ENCODE peak calls at places on chromosomes 11 and 22, in ten cellular contexts. I is right cardiac atrium; O is IMR-90; Y is breast epithelium; A is lung; M is SK-N-SH; R is iPS DF 6.9; G is GM23248; W is CD8-positive, alpha-beta T cell; V is PC-3. Z is an unnamed sample.

GRCh38 chr11:23727821-23728220 is 769.0 kb upstream of the LUZP2 start:
- DNase-seq in I (no peak), O (peak; percentile 83), Y (no peak), A (no peak), M (no peak), R (no peak), G (peak; percentile 33), W (no peak), V (peak; percentile 52), Z (peak; percentile 87)

GRCh38 chr11:90798769-90799168 is 575.9 kb upstream of the CHORDC1 start:
- DNase-seq in I (no peak), O (no peak), Y (no peak), A (no peak), M (no peak), R (no peak), G (no peak), W (no peak), V (no peak), Z (no peak)

GRCh38 chr22:37976547-37976946 is 7.8 kb downstream of the SOX10 start:
- DNase-seq in I (no peak), O (no peak), Y (no peak), A (no peak), M (no peak), R (no peak), G (no peak), W (no peak), V (no peak), Z (no peak)

GRCh38 chr22:35043251-35043931 is 22.6 kb upstream of the ISX start:
- DNase-seq in I (no peak), O (no peak), Y (no peak), A (no peak), M (no peak), R (no peak), G (peak; percentile 16), W (no peak), V (peak; percentile 18), Z (no peak)

GRCh38 chr11:108853864-108854263 is 189.0 kb downstream of the DDX10 start:
- DNase-seq in I (peak; percentile 66), O (no peak), Y (no peak), A (no peak), M (no peak), R (no peak), G (no peak), W (no peak), V (no peak), Z (peak; percentile 17)

GRCh38 chr11:80872116-80872728 is 1431.4 kb upstream of the TENM4 start:
- DNase-seq in I (no peak), O (no peak), Y (no peak), A (no peak), M (no peak), R (no peak), G (no peak), W (no peak), V (no peak), Z (no peak)

GRCh38 chr11:104333977-104334376 is 170.0 kb upstream of the PDGFD start:
- DNase-seq in I (no peak), O (no peak), Y (no peak), A (no peak), M (no peak), R (peak; percentile 20), G (peak; percentile 34), W (no peak), V (peak; percentile 39), Z (no peak)

GRCh38 chr11:76155455-76156232 is 50.7 kb downstream of the WNT11 start:
- DNase-seq in I (no peak), O (no peak), Y (no peak), A (no peak), M (peak; percentile 83), R (no peak), G (no peak), W (no peak), V (no peak), Z (no peak)

GRCh38 chr11:18204220-18204619 is 31.6 kb downstream of the MRGPRX4 start:
- DNase-seq in I (no peak), O (no peak), Y (no peak), A (no peak), M (no peak), R (no peak), G (no peak), W (no peak), V (no peak), Z (no peak)

GRCh38 chr11:32858731-32859130 is 29.0 kb downstream of the PRRG4 start:
- DNase-seq in I (no peak), O (no peak), Y (no peak), A (no peak), M (no peak), R (no peak), G (no peak), W (no peak), V (peak; percentile 16), Z (no peak)

GRCh38 chr11:68832476-68833176 is 9.1 kb downstream of the CPT1A start:
- DNase-seq in I (peak; percentile 45), O (no peak), Y (peak; percentile 57), A (no peak), M (peak; percentile 69), R (no peak), G (peak; percentile 64), W (no peak), V (no peak), Z (no peak)

GRCh38 chr22:17785185-17786184 is 11.2 kb upstream of the BID start:
- DNase-seq in I (peak; percentile 84), O (no peak), Y (no peak), A (peak; percentile 50), M (no peak), R (peak; percentile 64), G (peak; percentile 49), W (peak; percentile 79), V (peak; percentile 70), Z (no peak)

GRCh38 chr11:17775035-17775348 is 40.4 kb downstream of the KCNC1 start:
- DNase-seq in I (no peak), O (no peak), Y (no peak), A (no peak), M (no peak), R (no peak), G (no peak), W (no peak), V (no peak), Z (no peak)

GRCh38 chr11:69536406-69536805 is 54.9 kb downstream of the LINC01488 start:
- DNase-seq in I (no peak), O (no peak), Y (no peak), A (no peak), M (no peak), R (no peak), G (no peak), W (no peak), V (no peak), Z (no peak)

GRCh38 chr11:100776212-100776896 is 89.3 kb downstream of the ARHGAP42 start:
- DNase-seq in I (no peak), O (peak; percentile 4), Y (no peak), A (no peak), M (no peak), R (no peak), G (peak; percentile 38), W (no peak), V (peak; percentile 98), Z (peak; percentile 80)

GRCh38 chr11:79418241-79418640 is 22.6 kb downstream of the TENM4 start:
- DNase-seq in I (no peak), O (no peak), Y (no peak), A (no peak), M (no peak), R (no peak), G (no peak), W (no peak), V (no peak), Z (no peak)

GRCh38 chr11:834371-835316 is 1.9 kb downstream of the CD151 start:
- DNase-seq in I (peak; percentile 85), O (peak; percentile 69), Y (peak; percentile 92), A (peak; percentile 81), M (no peak), R (no peak), G (peak; percentile 92), W (no peak), V (peak; percentile 94), Z (peak; percentile 67)

GRCh38 chr22:39942433-39943213 is 17.6 kb upstream of the TMA7B start:
- DNase-seq in I (no peak), O (no peak), Y (no peak), A (no peak), M (no peak), R (no peak), G (no peak), W (no peak), V (no peak), Z (no peak)
- H3K4me1 ChIP-seq in I (peaks cover 2% of the 10 kb centered on the region), O (no peaks in the 10 kb centered on the region), Y (peaks cover 10% of the 10 kb centered on the region), A (peaks cover 9% of the 10 kb centered on the region), M (peaks cover 6% of the 10 kb centered on the region), R (peaks cover 7% of the 10 kb centered on the region), G (no peaks in the 10 kb centered on the region), W (peaks cover 98% of the 10 kb centered on the region), V (no peaks in the 10 kb centered on the region), Z (no peaks in the 10 kb centered on the region)

GRCh38 chr11:14235701-14236100 is 123.3 kb downstream of the RRAS2 start:
- DNase-seq in I (no peak), O (no peak), Y (no peak), A (no peak), M (no peak), R (no peak), G (no peak), W (no peak), V (no peak), Z (no peak)
- H3K4me1 ChIP-seq in I (peaks cover 3% of the 10 kb centered on the region), O (no peaks in the 10 kb centered on the region), Y (no peaks in the 10 kb centered on the region), A (no peaks in the 10 kb centered on the region), M (no peaks in the 10 kb centered on the region), R (no peaks in the 10 kb centered on the region), G (no peaks in the 10 kb centered on the region), W (no peaks in the 10 kb centered on the region), V (no peaks in the 10 kb centered on the region), Z (no peaks in the 10 kb centered on the region)

GRCh38 chr11:61486779-61487178 is 21.8 kb upstream of the LRRC10B start:
- DNase-seq in I (no peak), O (no peak), Y (no peak), A (no peak), M (no peak), R (no peak), G (peak; percentile 23), W (no peak), V (peak; percentile 84), Z (no peak)
- H3K4me1 ChIP-seq in I (peaks cover 5% of the 10 kb centered on the region), O (peaks cover 22% of the 10 kb centered on the region), Y (peaks cover 16% of the 10 kb centered on the region), A (no peaks in the 10 kb centered on the region), M (peaks cover 29% of the 10 kb centered on the region), R (peaks cover 12% of the 10 kb centered on the region), G (peaks cover 12% of the 10 kb centered on the region), W (no peaks in the 10 kb centered on the region), V (peaks cover 43% of the 10 kb centered on the region), Z (peaks cover 8% of the 10 kb centered on the region)

DNA sequence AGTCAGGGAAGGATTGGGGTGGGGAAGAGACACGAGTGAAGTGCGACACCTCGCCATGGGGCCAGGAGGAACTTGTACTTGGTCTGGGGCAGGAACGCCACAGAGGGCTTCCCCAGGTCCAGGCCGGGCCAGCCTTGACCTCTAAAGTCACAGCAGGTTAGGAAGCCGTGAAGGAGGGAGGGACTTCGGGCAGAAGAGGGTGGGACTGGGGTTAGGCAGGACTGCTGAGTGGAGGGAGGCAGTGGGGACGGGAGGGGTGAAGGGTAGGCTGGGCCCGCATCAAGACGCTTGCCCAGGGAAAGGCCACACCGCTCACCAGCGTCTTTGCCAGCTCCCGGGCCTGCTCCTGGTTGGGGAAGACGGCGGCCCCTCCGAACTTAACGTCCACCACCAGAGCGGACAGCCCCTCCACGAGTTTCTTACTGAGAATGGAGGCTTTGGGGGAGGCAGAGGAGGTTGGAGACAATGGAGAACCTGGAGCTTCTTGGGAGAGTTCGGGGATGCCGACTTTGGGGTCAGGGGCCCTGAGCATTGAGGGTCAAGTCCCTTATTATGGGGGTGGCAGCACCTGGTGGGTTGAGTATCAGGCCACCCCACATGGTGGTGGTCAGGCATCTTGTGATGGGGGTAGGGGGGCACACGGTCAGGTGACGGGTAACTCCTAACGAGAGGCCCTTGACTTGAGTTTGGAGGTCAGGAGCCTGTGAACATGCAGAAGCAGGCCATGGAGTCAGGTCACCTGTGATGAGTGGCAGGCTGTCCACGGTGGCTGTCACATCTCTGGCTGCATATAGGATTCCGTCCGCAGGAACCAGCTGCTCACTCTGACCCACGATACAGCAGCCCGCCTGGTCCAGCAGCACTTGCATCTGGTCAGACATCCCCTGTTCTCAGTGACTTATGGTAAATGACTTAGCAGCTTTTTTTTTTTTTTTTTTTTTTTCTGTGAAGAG is 1.7 kb upstream of the SCO2 start:
- DNase-seq in I (peak; percentile 86), O (no peak), Y (peak; percentile 51), A (peak; percentile 85), M (peak; percentile 77), R (no peak), G (no peak), W (peak; percentile 37), V (peak; percentile 37), Z (no peak)
- H3K4me1 ChIP-seq in I (no peaks in the 10 kb centered on the region), O (peaks cover 20% of the 10 kb centered on the region), Y (peaks cover 10% of the 10 kb centered on the region), A (peaks cover 21% of the 10 kb centered on the region), M (peaks cover 30% of the 10 kb centered on the region), R (peaks cover 13% of the 10 kb centered on the region), G (no peaks in the 10 kb centered on the region), W (peaks cover 45% of the 10 kb centered on the region), V (peaks cover 19% of the 10 kb centered on the region), Z (peaks cover 31% of the 10 kb centered on the region)

Z was measured in astrocyte.